ENCODE peak calls at places on chromosome 22, in six cellular contexts. A is ovary, E is fibroblast of mammary gland, O is choroid plexus epithelial cell, X is lower leg skin, V is Caco-2. Z is an unnamed sample.

GRCh38 chr22:25403284-25403606 is 161.2 kb upstream of the GRK3 start:
- DNase-seq in V (no peak), X (no peak), E (no peak), A (no peak), O (no peak), Z (no peak)

GRCh38 chr22:22378446-22379415 is 129.8 kb downstream of the ZNF280B start:
- DNase-seq in A (no peak), X (no peak), V (no peak), E (no peak), O (no peak), Z (no peak)

GRCh38 chr22:49298834-49299750 is 528.6 kb downstream of the BRD1 start:
- DNase-seq in E (no peak), V (no peak), A (no peak), O (no peak), X (peak), Z (peak)

GRCh38 chr22:36732609-36733008 is 29.1 kb upstream of the CACNG2 start:
- DNase-seq in V (no peak), E (no peak), A (peak), X (peak), O (no peak), Z (no peak)

GRCh38 chr22:23704062-23704461 is 13.2 kb downstream of the RGL4 start:
- DNase-seq in O (no peak), E (no peak), A (no peak), V (no peak), X (no peak), Z (no peak)

GRCh38 chr22:37544955-37545702 is 15.2 kb upstream of the CDC42EP1 start:
- DNase-seq in E (peak), V (peak), A (peak), X (peak), O (peak), Z (peak)

GRCh38 chr22:45112136-45112879 is 51.4 kb upstream of the NUP50 start:
- DNase-seq in E (peak), O (peak), X (peak), A (no peak), V (no peak), Z (no peak)

GRCh38 chr22:49151256-49152131 is 676.2 kb downstream of the BRD1 start:
- DNase-seq in A (no peak), X (peak), E (no peak), O (no peak), V (no peak), Z (no peak)

GRCh38 chr22:36246718-36247117 is 6.2 kb upstream of the APOL1 start:
- DNase-seq in O (no peak), V (no peak), E (no peak), X (no peak), A (no peak), Z (no peak)

GRCh38 chr22:37474447-37475090 is 11.6 kb downstream of the MFNG start:
- DNase-seq in X (no peak), O (no peak), A (no peak), V (no peak), E (no peak), Z (no peak)

GRCh38 chr22:37953062-37953436 is 352 bp downstream of the C22orf23 start:
- DNase-seq in E (no peak), X (no peak), V (no peak), A (peak), O (no peak), Z (no peak)

GRCh38 chr22:25702046-25702445 is 39.9 kb upstream of the MYO18B start:
- DNase-seq in X (no peak), A (no peak), E (peak), O (peak), V (no peak), Z (no peak)

GRCh38 chr22:24418786-24419479 is 8.5 kb upstream of the ADORA2A start:
- DNase-seq in V (no peak), E (no peak), A (no peak), O (no peak), X (no peak), Z (no peak)

GRCh38 chr22:41290262-41291221 is 4.6 kb upstream of the RANGAP1 start:
- DNase-seq in O (peak), E (peak), A (no peak), X (no peak), V (peak), Z (no peak)

GRCh38 chr22:41831383-41831782 is 1.5 kb upstream of the SREBF2 start:
- DNase-seq in V (no peak), E (peak), A (no peak), O (no peak), X (no peak), Z (no peak)

GRCh38 chr22:33921576-33922181 is 1.4 kb upstream of the LARGE1 start:
- DNase-seq in X (peak), O (peak), E (peak), A (peak), V (peak), Z (peak)

GRCh38 chr22:47914481-47915097 is 1152.1 kb downstream of the TBC1D22A start:
- DNase-seq in E (no peak), V (no peak), O (no peak), X (no peak), A (no peak), Z (no peak)

GRCh38 chr22:44645083-44645482 is 56.9 kb upstream of the PRR5 start:
- DNase-seq in A (no peak), O (no peak), X (no peak), E (no peak), V (no peak), Z (no peak)

GRCh38 chr22:37176464-37177061 is 11.5 kb downstream of the C1QTNF6 start:
- DNase-seq in V (peak), E (peak), A (peak), X (peak), O (peak), Z (peak)

GRCh38 chr22:25829808-25830777 is 88.1 kb downstream of the MYO18B start:
- DNase-seq in E (no peak), A (no peak), V (no peak), O (no peak), X (no peak), Z (no peak)

GRCh38 chr22:18067548-18068341 is 10.0 kb upstream of the PEX26 start:
- DNase-seq in X (peak), O (no peak), V (no peak), E (no peak), A (no peak), Z (no peak)
- H3K4me3 ChIP-seq in X (no peak), O (no peak), V (no peak), E (no peak), A (no peak), Z (no peak)

DNA sequence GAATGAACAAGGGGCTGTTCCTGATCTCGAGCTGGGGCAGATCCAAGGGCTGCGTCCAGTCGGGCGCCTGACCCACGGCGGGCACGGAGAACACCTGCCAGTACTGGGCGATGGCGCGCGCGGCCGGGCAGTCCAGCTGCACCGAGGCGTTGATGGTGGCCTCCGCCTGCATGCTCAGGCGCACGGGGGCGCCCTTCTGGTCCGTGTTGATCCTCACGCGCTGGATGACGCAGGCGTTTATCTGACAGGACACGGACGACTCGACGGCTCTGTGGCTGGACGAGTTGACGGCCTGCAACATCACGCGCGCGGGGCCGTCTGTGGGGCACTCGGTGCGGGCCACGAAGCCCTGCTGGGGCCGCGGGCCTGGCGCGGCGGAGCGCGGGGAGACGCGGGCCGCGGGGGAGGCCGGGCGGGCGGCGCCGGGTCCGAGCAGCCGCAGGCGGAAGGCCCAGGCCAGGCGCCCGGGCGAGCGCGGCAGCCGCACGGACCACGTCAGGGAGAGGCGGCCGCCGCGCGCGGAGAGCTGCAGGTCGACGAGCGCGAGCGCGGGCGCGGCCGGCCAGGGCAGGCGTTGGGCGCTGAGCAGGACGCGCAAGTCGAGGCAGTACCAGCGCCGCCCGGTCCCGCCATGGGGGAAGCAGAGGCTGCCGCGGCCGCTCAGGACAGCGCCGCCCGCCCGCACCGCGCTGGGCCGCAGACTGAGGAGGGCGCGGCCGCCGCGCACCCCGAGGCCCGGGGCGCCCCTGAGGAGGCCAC is 515 bp downstream of the PKDREJ start:
- DNase-seq in A (peak), E (peak), X (peak), O (peak), V (no peak), Z (peak)
- H3K4me3 ChIP-seq in A (peak), E (no peak), X (no peak), O (no peak), V (no peak), Z (peak)

DNA sequence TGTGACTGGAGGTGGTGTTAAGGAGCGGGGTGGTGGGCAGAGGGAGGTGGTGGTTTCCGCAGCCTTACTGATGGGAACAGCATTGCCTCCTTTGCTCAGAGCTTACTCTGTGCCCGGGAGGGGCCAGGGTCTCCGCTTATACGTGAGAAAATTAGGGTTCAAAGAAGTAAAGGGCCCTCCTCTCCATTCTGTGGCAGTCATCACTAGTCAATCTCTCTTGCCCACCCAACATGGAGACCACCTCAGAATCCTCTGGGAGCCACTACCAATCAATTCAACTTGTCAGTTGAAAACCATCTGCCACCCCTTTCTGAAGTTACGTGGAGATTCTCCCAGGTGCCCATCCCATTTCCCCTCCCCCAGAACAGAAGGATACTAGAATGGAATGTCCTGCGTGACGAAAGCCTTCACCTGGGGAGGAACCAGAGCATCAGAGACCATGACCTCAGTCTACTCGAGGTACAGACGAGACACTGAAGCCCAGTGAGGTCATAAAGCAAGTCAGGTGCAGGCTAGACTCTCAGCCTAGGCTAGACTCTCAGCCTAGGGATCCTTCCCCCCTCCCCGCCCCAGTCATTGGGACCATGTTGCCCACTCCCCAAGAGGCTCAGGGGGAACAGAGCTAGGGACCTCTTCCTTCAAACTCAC is 2.0 kb downstream of the SELENOM start:
- DNase-seq in A (no peak), O (no peak), X (no peak), V (no peak), E (no peak), Z (no peak)
- H3K4me3 ChIP-seq in A (peak), O (no peak), X (no peak), V (no peak), E (no peak), Z (no peak)

GRCh38 chr22:20509344-20510047 is 2.1 kb downstream of the MED15 start:
- DNase-seq in O (peak), X (peak), A (peak), V (peak), E (peak), Z (peak)
- H3K4me3 ChIP-seq in O (peak), X (no peak), A (peak), V (peak), E (peak), Z (peak)

GRCh38 chr22:16603448-16603768 is 10.8 kb upstream of the CCT8L2 start:
- DNase-seq in A (no peak), E (no peak), V (no peak), O (no peak), X (no peak), Z (no peak)
- H3K4me3 ChIP-seq in A (no peak), E (no peak), V (no peak), O (no peak), X (no peak), Z (no peak)